ENCODE peak calls at places on chromosome 19, in ten cellular contexts. One of them, this sample, is unnamed.
A peak's percentile ranks its signal among the peaks of the same experiment; 100 is the strongest.

GRCh38 chr19:35882074-35882832 is 13.9 kb downstream of the APLP1 start:
- DNase-seq in foreskin fibroblast: peak; percentile 68
- DNase-seq in cardiac fibroblast: peak; percentile 89
- DNase-seq in neural progenitor cell: peak; percentile 42
- DNase-seq in fibroblast of mammary gland: peak; percentile 84
- DNase-seq in fibroblast of pulmonary artery: peak; percentile 86
- DNase-seq in psoas muscle: no peak
- DNase-seq in left ventricle myocardium inferior: no peak
- DNase-seq in brain microvascular endothelial cell: peak; percentile 76
- DNase-seq in body of pancreas: peak; percentile 78
- DNase-seq in this sample: peak; percentile 81

GRCh38 chr19:1856698-1857603 is 6.4 kb downstream of the KLF16 start:
- DNase-seq in left ventricle myocardium inferior: peak; percentile 82
- DNase-seq in cardiac fibroblast: peak; percentile 87
- DNase-seq in fibroblast of pulmonary artery: peak; percentile 71
- DNase-seq in neural progenitor cell: peak; percentile 44
- DNase-seq in body of pancreas: peak; percentile 92
- DNase-seq in psoas muscle: peak; percentile 88
- DNase-seq in foreskin fibroblast: peak; percentile 85
- DNase-seq in fibroblast of mammary gland: peak; percentile 82
- DNase-seq in brain microvascular endothelial cell: peak; percentile 60
- DNase-seq in this sample: peak; percentile 85

GRCh38 chr19:57888107-57888493 is 737 bp downstream of the ZNF814 start:
- DNase-seq in foreskin fibroblast: no peak
- DNase-seq in body of pancreas: no peak
- DNase-seq in fibroblast of pulmonary artery: no peak
- DNase-seq in neural progenitor cell: no peak
- DNase-seq in psoas muscle: no peak
- DNase-seq in left ventricle myocardium inferior: no peak
- DNase-seq in cardiac fibroblast: peak; percentile 6
- DNase-seq in fibroblast of mammary gland: no peak
- DNase-seq in brain microvascular endothelial cell: no peak
- DNase-seq in this sample: no peak

GRCh38 chr19:38656171-38656981 is 8.9 kb downstream of the ACTN4 start:
- DNase-seq in cardiac fibroblast: peak; percentile 92
- DNase-seq in neural progenitor cell: no peak
- DNase-seq in fibroblast of pulmonary artery: peak; percentile 93
- DNase-seq in foreskin fibroblast: peak; percentile 77
- DNase-seq in psoas muscle: no peak
- DNase-seq in body of pancreas: no peak
- DNase-seq in left ventricle myocardium inferior: no peak
- DNase-seq in brain microvascular endothelial cell: peak; percentile 63
- DNase-seq in fibroblast of mammary gland: peak; percentile 84
- DNase-seq in this sample: peak; percentile 92

GRCh38 chr19:1250374-1251232 is 2.2 kb downstream of the MIDN start:
- DNase-seq in foreskin fibroblast: no peak
- DNase-seq in body of pancreas: peak; percentile 78
- DNase-seq in left ventricle myocardium inferior: peak; percentile 74
- DNase-seq in cardiac fibroblast: peak; percentile 65
- DNase-seq in brain microvascular endothelial cell: peak; percentile 40
- DNase-seq in fibroblast of mammary gland: no peak
- DNase-seq in neural progenitor cell: peak; percentile 96
- DNase-seq in fibroblast of pulmonary artery: peak; percentile 82
- DNase-seq in psoas muscle: peak; percentile 81
- DNase-seq in this sample: no peak

GRCh38 chr19:17021793-17022590 is 4.6 kb downstream of the CPAMD8 start:
- DNase-seq in foreskin fibroblast: peak; percentile 30
- DNase-seq in left ventricle myocardium inferior: no peak
- DNase-seq in neural progenitor cell: no peak
- DNase-seq in fibroblast of pulmonary artery: peak; percentile 79
- DNase-seq in fibroblast of mammary gland: peak; percentile 58
- DNase-seq in body of pancreas: peak; percentile 16
- DNase-seq in psoas muscle: no peak
- DNase-seq in cardiac fibroblast: peak; percentile 87
- DNase-seq in brain microvascular endothelial cell: no peak
- DNase-seq in this sample: peak; percentile 89

GRCh38 chr19:57978586-57979289 is 4.4 kb upstream of the C19orf18 start:
- DNase-seq in cardiac fibroblast: peak; percentile 28
- DNase-seq in body of pancreas: no peak
- DNase-seq in brain microvascular endothelial cell: no peak
- DNase-seq in fibroblast of pulmonary artery: peak; percentile 11
- DNase-seq in psoas muscle: no peak
- DNase-seq in left ventricle myocardium inferior: no peak
- DNase-seq in neural progenitor cell: no peak
- DNase-seq in foreskin fibroblast: no peak
- DNase-seq in fibroblast of mammary gland: peak; percentile 8
- DNase-seq in this sample: peak; percentile 0

GRCh38 chr19:27776020-27776419 is 1436.9 kb downstream of the UQCRFS1 start:
- DNase-seq in fibroblast of pulmonary artery: peak; percentile 85
- DNase-seq in fibroblast of mammary gland: peak; percentile 82
- DNase-seq in left ventricle myocardium inferior: no peak
- DNase-seq in foreskin fibroblast: peak; percentile 17
- DNase-seq in brain microvascular endothelial cell: peak; percentile 28
- DNase-seq in neural progenitor cell: no peak
- DNase-seq in cardiac fibroblast: peak; percentile 90
- DNase-seq in psoas muscle: no peak
- DNase-seq in body of pancreas: no peak
- DNase-seq in this sample: peak; percentile 80

GRCh38 chr19:30731596-30731995 is 359.4 kb downstream of the ZNF536 start:
- DNase-seq in fibroblast of mammary gland: no peak
- DNase-seq in neural progenitor cell: no peak
- DNase-seq in foreskin fibroblast: no peak
- DNase-seq in body of pancreas: no peak
- DNase-seq in psoas muscle: no peak
- DNase-seq in brain microvascular endothelial cell: no peak
- DNase-seq in fibroblast of pulmonary artery: no peak
- DNase-seq in cardiac fibroblast: no peak
- DNase-seq in left ventricle myocardium inferior: no peak
- DNase-seq in this sample: no peak

GRCh38 chr19:30739394-30739793 is 367.2 kb downstream of the ZNF536 start:
- DNase-seq in psoas muscle: peak; percentile 61
- DNase-seq in brain microvascular endothelial cell: no peak
- DNase-seq in neural progenitor cell: no peak
- DNase-seq in foreskin fibroblast: no peak
- DNase-seq in body of pancreas: no peak
- DNase-seq in fibroblast of pulmonary artery: no peak
- DNase-seq in cardiac fibroblast: no peak
- DNase-seq in fibroblast of mammary gland: peak; percentile 41
- DNase-seq in left ventricle myocardium inferior: no peak
- DNase-seq in this sample: no peak

GRCh38 chr19:30738047-30738446 is 365.9 kb downstream of the ZNF536 start:
- DNase-seq in cardiac fibroblast: no peak
- DNase-seq in neural progenitor cell: no peak
- DNase-seq in psoas muscle: no peak
- DNase-seq in fibroblast of pulmonary artery: no peak
- DNase-seq in body of pancreas: no peak
- DNase-seq in fibroblast of mammary gland: no peak
- DNase-seq in foreskin fibroblast: no peak
- DNase-seq in left ventricle myocardium inferior: no peak
- DNase-seq in brain microvascular endothelial cell: no peak
- DNase-seq in this sample: no peak

GRCh38 chr19:30733826-30734550 is 361.8 kb downstream of the ZNF536 start:
- DNase-seq in neural progenitor cell: peak; percentile 64
- DNase-seq in left ventricle myocardium inferior: no peak
- DNase-seq in fibroblast of pulmonary artery: no peak
- DNase-seq in foreskin fibroblast: no peak
- DNase-seq in cardiac fibroblast: no peak
- DNase-seq in psoas muscle: no peak
- DNase-seq in body of pancreas: no peak
- DNase-seq in brain microvascular endothelial cell: no peak
- DNase-seq in fibroblast of mammary gland: no peak
- DNase-seq in this sample: no peak
- TF ChIP-seq CTCF in neural progenitor cell: peak; percentile 47
- TF ChIP-seq CTCF in left ventricle myocardium inferior: peak; percentile 34
- TF ChIP-seq CTCF in fibroblast of pulmonary artery: no peak
- TF ChIP-seq CTCF in foreskin fibroblast: no peak
- TF ChIP-seq CTCF in cardiac fibroblast: no peak
- TF ChIP-seq CTCF in psoas muscle: no peak
- TF ChIP-seq CTCF in body of pancreas: no peak
- TF ChIP-seq CTCF in brain microvascular endothelial cell: no peak
- TF ChIP-seq CTCF in fibroblast of mammary gland: no peak
- TF ChIP-seq CTCF in this sample: no peak

GRCh38 chr19:7535035-7535992 is at the start of gene PNPLA6:
- DNase-seq in body of pancreas: peak; percentile 97
- DNase-seq in fibroblast of pulmonary artery: peak; percentile 96
- DNase-seq in neural progenitor cell: peak; percentile 98
- DNase-seq in psoas muscle: peak; percentile 99
- DNase-seq in brain microvascular endothelial cell: peak; percentile 94
- DNase-seq in fibroblast of mammary gland: peak; percentile 92
- DNase-seq in cardiac fibroblast: peak; percentile 96
- DNase-seq in foreskin fibroblast: peak; percentile 92
- DNase-seq in left ventricle myocardium inferior: peak; percentile 98
- DNase-seq in this sample: peak; percentile 92

GRCh38 chr19:7533925-7534480 is 1.5 kb upstream of the PNPLA6 start:
- DNase-seq in fibroblast of pulmonary artery: peak; percentile 90
- DNase-seq in neural progenitor cell: peak; percentile 94
- DNase-seq in body of pancreas: peak; percentile 91
- DNase-seq in fibroblast of mammary gland: peak; percentile 85
- DNase-seq in foreskin fibroblast: peak; percentile 87
- DNase-seq in psoas muscle: peak; percentile 95
- DNase-seq in brain microvascular endothelial cell: peak; percentile 73
- DNase-seq in left ventricle myocardium inferior: peak; percentile 88
- DNase-seq in cardiac fibroblast: peak; percentile 91
- DNase-seq in this sample: peak; percentile 92

GRCh38 chr19:7535993-7536685 is 622 bp downstream of the PNPLA6 start:
- DNase-seq in body of pancreas: no peak
- DNase-seq in brain microvascular endothelial cell: no peak
- DNase-seq in foreskin fibroblast: no peak
- DNase-seq in psoas muscle: no peak
- DNase-seq in cardiac fibroblast: no peak
- DNase-seq in neural progenitor cell: no peak
- DNase-seq in fibroblast of pulmonary artery: no peak
- DNase-seq in left ventricle myocardium inferior: no peak
- DNase-seq in fibroblast of mammary gland: no peak
- DNase-seq in this sample: no peak

GRCh38 chr19:7533281-7533819 is 2.2 kb upstream of the PNPLA6 start:
- DNase-seq in left ventricle myocardium inferior: peak; percentile 76
- DNase-seq in neural progenitor cell: peak; percentile 35
- DNase-seq in brain microvascular endothelial cell: no peak
- DNase-seq in cardiac fibroblast: peak; percentile 63
- DNase-seq in foreskin fibroblast: peak; percentile 58
- DNase-seq in fibroblast of pulmonary artery: peak; percentile 68
- DNase-seq in body of pancreas: peak; percentile 60
- DNase-seq in psoas muscle: peak; percentile 84
- DNase-seq in fibroblast of mammary gland: peak; percentile 71
- DNase-seq in this sample: peak; percentile 55

DNA sequence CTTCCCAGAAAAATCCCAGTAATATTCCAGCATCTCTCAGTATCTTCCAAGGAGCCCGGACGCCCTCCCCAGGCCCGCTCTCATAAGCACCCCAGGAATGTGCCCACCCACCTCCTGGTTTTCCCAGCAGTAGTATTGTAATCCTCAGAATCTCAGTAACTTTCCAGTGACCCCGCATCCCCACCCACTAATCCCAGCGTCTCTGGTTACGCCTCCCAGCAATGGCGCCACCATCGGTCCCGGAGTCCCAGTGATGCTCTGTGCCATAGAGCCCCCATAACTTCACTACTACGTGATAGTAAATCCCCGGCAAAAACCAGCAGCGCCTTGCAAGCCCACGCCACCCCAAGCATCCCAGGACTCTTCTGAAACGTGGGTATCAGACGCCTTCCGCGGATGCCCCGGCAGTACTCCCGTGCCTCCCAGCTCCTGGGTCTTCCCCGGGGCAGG is 961 bp upstream of the PNPLA6 start:
- DNase-seq in neural progenitor cell: peak; percentile 89
- DNase-seq in fibroblast of pulmonary artery: peak; percentile 76
- DNase-seq in left ventricle myocardium inferior: peak; percentile 63
- DNase-seq in psoas muscle: peak; percentile 71
- DNase-seq in body of pancreas: peak; percentile 64
- DNase-seq in fibroblast of mammary gland: peak; percentile 83
- DNase-seq in brain microvascular endothelial cell: peak; percentile 78
- DNase-seq in foreskin fibroblast: peak; percentile 82
- DNase-seq in cardiac fibroblast: peak; percentile 60
- DNase-seq in this sample: peak; percentile 73
- TF ChIP-seq CTCF in neural progenitor cell: peak; percentile 22
- TF ChIP-seq CTCF in fibroblast of pulmonary artery: peak; percentile 15
- TF ChIP-seq CTCF in left ventricle myocardium inferior: no peak
- TF ChIP-seq CTCF in psoas muscle: no peak
- TF ChIP-seq CTCF in body of pancreas: no peak
- TF ChIP-seq CTCF in fibroblast of mammary gland: peak; percentile 4
- TF ChIP-seq CTCF in brain microvascular endothelial cell: peak; percentile 36
- TF ChIP-seq CTCF in foreskin fibroblast: peak; percentile 42
- TF ChIP-seq CTCF in cardiac fibroblast: no peak
- TF ChIP-seq CTCF in this sample: peak; percentile 10

GRCh38 chr19:19606021-19606420 is 12.5 kb downstream of the PBX4 start:
- DNase-seq in fibroblast of mammary gland: no peak
- DNase-seq in psoas muscle: no peak
- DNase-seq in fibroblast of pulmonary artery: no peak
- DNase-seq in foreskin fibroblast: no peak
- DNase-seq in body of pancreas: no peak
- DNase-seq in left ventricle myocardium inferior: no peak
- DNase-seq in brain microvascular endothelial cell: no peak
- DNase-seq in neural progenitor cell: no peak
- DNase-seq in cardiac fibroblast: no peak
- DNase-seq in this sample: peak; percentile 76

GRCh38 chr19:19600793-19601346 is 17.6 kb downstream of the PBX4 start:
- DNase-seq in psoas muscle: no peak
- DNase-seq in cardiac fibroblast: no peak
- DNase-seq in left ventricle myocardium inferior: no peak
- DNase-seq in body of pancreas: no peak
- DNase-seq in fibroblast of mammary gland: no peak
- DNase-seq in foreskin fibroblast: no peak
- DNase-seq in brain microvascular endothelial cell: no peak
- DNase-seq in neural progenitor cell: no peak
- DNase-seq in fibroblast of pulmonary artery: no peak
- DNase-seq in this sample: no peak

GRCh38 chr19:19599190-19599535 is 19.3 kb downstream of the PBX4 start:
- DNase-seq in brain microvascular endothelial cell: no peak
- DNase-seq in fibroblast of mammary gland: no peak
- DNase-seq in foreskin fibroblast: no peak
- DNase-seq in body of pancreas: no peak
- DNase-seq in left ventricle myocardium inferior: no peak
- DNase-seq in fibroblast of pulmonary artery: no peak
- DNase-seq in cardiac fibroblast: no peak
- DNase-seq in neural progenitor cell: no peak
- DNase-seq in psoas muscle: no peak
- DNase-seq in this sample: no peak

GRCh38 chr19:19602136-19602712 is 16.3 kb downstream of the PBX4 start:
- DNase-seq in psoas muscle: no peak
- DNase-seq in fibroblast of mammary gland: no peak
- DNase-seq in cardiac fibroblast: no peak
- DNase-seq in foreskin fibroblast: no peak
- DNase-seq in left ventricle myocardium inferior: no peak
- DNase-seq in brain microvascular endothelial cell: no peak
- DNase-seq in neural progenitor cell: no peak
- DNase-seq in fibroblast of pulmonary artery: no peak
- DNase-seq in body of pancreas: no peak
- DNase-seq in this sample: peak; percentile 32

DNA sequence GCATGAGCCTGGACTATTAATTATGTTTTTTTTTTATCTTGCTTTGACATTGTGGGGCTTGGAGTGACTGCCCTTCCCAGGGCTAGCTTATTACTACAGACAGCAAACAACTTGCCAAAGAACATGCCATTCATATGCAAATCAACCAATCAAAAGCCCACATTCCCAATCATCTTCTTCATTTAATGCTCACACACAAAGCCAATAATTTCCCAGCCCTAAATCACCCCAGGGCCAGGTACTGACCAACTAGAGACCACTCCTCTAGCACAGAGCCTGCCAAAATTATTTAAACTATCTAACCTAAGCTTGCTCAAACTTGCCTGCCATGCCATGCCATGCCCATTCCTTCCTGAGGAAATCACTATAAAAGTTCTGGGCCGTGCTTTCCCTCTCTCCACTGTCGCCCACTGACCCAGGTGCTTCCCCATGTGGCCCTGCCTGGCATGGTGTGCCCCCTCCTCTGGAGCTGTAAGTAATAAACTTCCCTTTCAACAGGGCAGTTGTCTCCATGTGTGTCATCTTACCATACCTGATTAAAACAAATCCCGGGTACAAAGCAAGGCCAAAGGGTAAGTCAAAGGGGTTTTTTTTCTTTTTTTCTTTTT is 15.7 kb downstream of the PBX4 start:
- DNase-seq in fibroblast of pulmonary artery: no peak
- DNase-seq in neural progenitor cell: no peak
- DNase-seq in body of pancreas: no peak
- DNase-seq in left ventricle myocardium inferior: no peak
- DNase-seq in brain microvascular endothelial cell: no peak
- DNase-seq in fibroblast of mammary gland: no peak
- DNase-seq in cardiac fibroblast: no peak
- DNase-seq in foreskin fibroblast: no peak
- DNase-seq in psoas muscle: no peak
- DNase-seq in this sample: peak; percentile 79
- TF ChIP-seq CTCF in fibroblast of pulmonary artery: no peak
- TF ChIP-seq CTCF in neural progenitor cell: no peak
- TF ChIP-seq CTCF in body of pancreas: no peak
- TF ChIP-seq CTCF in left ventricle myocardium inferior: no peak
- TF ChIP-seq CTCF in brain microvascular endothelial cell: no peak
- TF ChIP-seq CTCF in fibroblast of mammary gland: no peak
- TF ChIP-seq CTCF in cardiac fibroblast: no peak
- TF ChIP-seq CTCF in foreskin fibroblast: no peak
- TF ChIP-seq CTCF in psoas muscle: no peak
- TF ChIP-seq CTCF in this sample: no peak

GRCh38 chr19:49873834-49874233 is 3.3 kb downstream of the AKT1S1 start:
- DNase-seq in psoas muscle: no peak
- DNase-seq in foreskin fibroblast: no peak
- DNase-seq in brain microvascular endothelial cell: no peak
- DNase-seq in fibroblast of mammary gland: no peak
- DNase-seq in body of pancreas: no peak
- DNase-seq in neural progenitor cell: no peak
- DNase-seq in fibroblast of pulmonary artery: no peak
- DNase-seq in cardiac fibroblast: no peak
- DNase-seq in left ventricle myocardium inferior: no peak
- DNase-seq in this sample: no peak

GRCh38 chr19:49874503-49875157 is 2.5 kb downstream of the AKT1S1 start:
- DNase-seq in fibroblast of mammary gland: no peak
- DNase-seq in fibroblast of pulmonary artery: no peak
- DNase-seq in psoas muscle: no peak
- DNase-seq in foreskin fibroblast: no peak
- DNase-seq in left ventricle myocardium inferior: no peak
- DNase-seq in neural progenitor cell: no peak
- DNase-seq in cardiac fibroblast: no peak
- DNase-seq in body of pancreas: no peak
- DNase-seq in brain microvascular endothelial cell: no peak
- DNase-seq in this sample: no peak

GRCh38 chr19:49872245-49873148 is 4.7 kb downstream of the AKT1S1 start:
- DNase-seq in psoas muscle: no peak
- DNase-seq in foreskin fibroblast: no peak
- DNase-seq in fibroblast of mammary gland: no peak
- DNase-seq in neural progenitor cell: no peak
- DNase-seq in cardiac fibroblast: no peak
- DNase-seq in body of pancreas: no peak
- DNase-seq in fibroblast of pulmonary artery: no peak
- DNase-seq in brain microvascular endothelial cell: no peak
- DNase-seq in left ventricle myocardium inferior: no peak
- DNase-seq in this sample: no peak

GRCh38 chr19:49871349-49871985 is 4.1 kb upstream of the PNKP start:
- DNase-seq in psoas muscle: no peak
- DNase-seq in cardiac fibroblast: no peak
- DNase-seq in fibroblast of mammary gland: peak; percentile 38
- DNase-seq in neural progenitor cell: no peak
- DNase-seq in foreskin fibroblast: no peak
- DNase-seq in fibroblast of pulmonary artery: no peak
- DNase-seq in left ventricle myocardium inferior: no peak
- DNase-seq in brain microvascular endothelial cell: no peak
- DNase-seq in body of pancreas: no peak
- DNase-seq in this sample: no peak

GRCh38 chr19:49873149-49873521 is 4.0 kb downstream of the AKT1S1 start:
- DNase-seq in fibroblast of mammary gland: no peak
- DNase-seq in fibroblast of pulmonary artery: no peak
- DNase-seq in foreskin fibroblast: no peak
- DNase-seq in neural progenitor cell: no peak
- DNase-seq in psoas muscle: no peak
- DNase-seq in brain microvascular endothelial cell: no peak
- DNase-seq in body of pancreas: no peak
- DNase-seq in cardiac fibroblast: no peak
- DNase-seq in left ventricle myocardium inferior: no peak
- DNase-seq in this sample: no peak
- TF ChIP-seq CTCF in fibroblast of mammary gland: no peak
- TF ChIP-seq CTCF in fibroblast of pulmonary artery: no peak
- TF ChIP-seq CTCF in foreskin fibroblast: no peak
- TF ChIP-seq CTCF in neural progenitor cell: no peak
- TF ChIP-seq CTCF in psoas muscle: no peak
- TF ChIP-seq CTCF in brain microvascular endothelial cell: no peak
- TF ChIP-seq CTCF in body of pancreas: no peak
- TF ChIP-seq CTCF in cardiac fibroblast: no peak
- TF ChIP-seq CTCF in left ventricle myocardium inferior: no peak
- TF ChIP-seq CTCF in this sample: no peak